ENCODE peak calls at places on chromosomes 6 and 20, in six cellular contexts. K is K562, G is SK-N-SH, H is HepG2, J is H1, Q is GM12878. O is an unnamed sample.
A peak's percentile ranks its signal among the peaks of the same experiment; 100 is the strongest.

GRCh38 chr6:39189915-39190544 is 39.2 kb downstream of the KCNK5 start:
- DNase-seq in K (peak; percentile 73), G (peak; percentile 69), H (peak; percentile 40), J (peak; percentile 27), Q (no peak), O (no peak)

GRCh38 chr6:135944120-135944519 is 92.6 kb downstream of the PDE7B start:
- DNase-seq in K (no peak), G (no peak), H (no peak), J (no peak), Q (no peak), O (no peak)

GRCh38 chr6:107832146-107833056 is 8.3 kb upstream of the SCML4 start:
- DNase-seq in K (no peak), G (no peak), H (no peak), J (no peak), Q (no peak), O (peak; percentile 75)

GRCh38 chr6:26205625-26206574 is 118.7 kb downstream of the HFE start:
- DNase-seq in K (peak; percentile 84), G (peak; percentile 25), H (peak; percentile 51), J (no peak), Q (no peak), O (peak; percentile 50)

GRCh38 chr6:2450546-2450945 is 205.1 kb upstream of the GMDS start:
- DNase-seq in K (peak; percentile 25), G (peak; percentile 68), H (no peak), J (no peak), Q (no peak), O (no peak)

GRCh38 chr20:62405108-62405980 is 1.7 kb downstream of the CABLES2 start:
- DNase-seq in K (peak; percentile 64), G (peak; percentile 87), H (peak; percentile 65), J (no peak), Q (no peak), O (peak; percentile 75)

GRCh38 chr20:56003966-56004365 is 1.4 kb downstream of the CBLN4 start:
- DNase-seq in K (no peak), G (peak; percentile 81), H (no peak), J (no peak), Q (no peak), O (no peak)

GRCh38 chr6:105321207-105321606 is 81.7 kb downstream of the PREP start:
- DNase-seq in K (no peak), G (no peak), H (no peak), J (no peak), Q (no peak), O (no peak)

GRCh38 chr6:127833336-127833735 is 67.5 kb downstream of the THEMIS start:
- DNase-seq in K (no peak), G (no peak), H (no peak), J (no peak), Q (no peak), O (no peak)

GRCh38 chr6:27290850-27291208 is 21.2 kb downstream of the POM121L2 start:
- DNase-seq in K (no peak), G (no peak), H (no peak), J (no peak), Q (no peak), O (no peak)

GRCh38 chr20:40019510-40019909 is 669.5 kb downstream of the MAFB start:
- DNase-seq in K (no peak), G (no peak), H (no peak), J (no peak), Q (no peak), O (no peak)

GRCh38 chr6:118080547-118080946 is 173.5 kb downstream of the SLC35F1 start:
- DNase-seq in K (no peak), G (peak; percentile 1), H (no peak), J (no peak), Q (no peak), O (no peak)

GRCh38 chr6:82246370-82246769 is 1.2 kb downstream of the IBTK start:
- DNase-seq in K (peak; percentile 12), G (no peak), H (peak; percentile 7), J (no peak), Q (no peak), O (no peak)

DNA sequence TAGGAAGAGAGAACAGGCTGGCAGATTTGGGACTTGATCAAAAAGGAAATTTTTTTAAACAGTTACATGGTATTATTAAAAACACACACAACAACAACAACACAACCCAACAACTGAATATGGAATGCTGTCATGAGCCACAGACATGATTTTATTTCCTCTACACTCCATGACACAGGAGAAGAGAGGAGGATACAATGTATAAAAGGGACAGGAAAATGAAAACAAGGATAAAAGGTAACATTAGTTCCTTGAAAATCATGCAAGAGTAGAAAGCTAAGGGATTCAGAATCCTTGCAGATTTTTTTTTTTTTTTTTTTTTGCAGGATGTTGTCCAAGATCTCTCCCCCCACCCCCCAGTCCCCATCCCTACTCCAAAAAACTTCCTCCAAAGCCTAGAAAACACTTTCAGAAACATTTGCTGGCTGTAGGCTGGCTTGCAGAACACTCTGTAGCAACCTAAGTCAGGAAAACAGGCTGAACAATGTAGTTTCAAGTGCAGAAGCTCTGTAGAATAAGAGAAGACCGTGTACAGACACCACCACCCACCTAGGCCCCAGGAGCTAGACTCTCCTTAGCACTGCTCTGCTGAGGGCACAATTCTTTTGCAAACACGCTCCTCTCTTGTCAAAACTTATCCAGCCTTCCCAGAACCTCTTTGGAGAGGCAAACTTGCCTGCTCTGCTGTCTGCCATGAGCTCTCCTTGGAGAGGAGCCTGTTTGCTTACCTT is 845 bp downstream of the ZMYND8 start:
- DNase-seq in K (no peak), G (no peak), H (no peak), J (no peak), Q (no peak), O (no peak)
- TF ChIP-seq POLR2AphosphoS5 in K (peak; percentile 25), G (no peak), H (no peak), J (no peak), Q (no peak), O (no peak)

GRCh38 chr6:131807644-131808459 is at the start of gene ENPP1:
- DNase-seq in K (peak; percentile 63), G (peak; percentile 73), H (peak; percentile 71), J (no peak), Q (no peak), O (no peak)
- TF ChIP-seq CTCF in K (peak; percentile 13), G (no peak), H (peak; percentile 83), J (peak; percentile 43), Q (no peak), O (no peak)

GRCh38 chr6:148747145-148747492 is 289 bp downstream of the UST start:
- DNase-seq in K (no peak), G (peak; percentile 34), H (no peak), J (no peak), Q (no peak), O (no peak)
- TF ChIP-seq GABPA in K (no peak), G (no peak), H (no peak), J (no peak), Q (no peak), O (no peak)

DNA sequence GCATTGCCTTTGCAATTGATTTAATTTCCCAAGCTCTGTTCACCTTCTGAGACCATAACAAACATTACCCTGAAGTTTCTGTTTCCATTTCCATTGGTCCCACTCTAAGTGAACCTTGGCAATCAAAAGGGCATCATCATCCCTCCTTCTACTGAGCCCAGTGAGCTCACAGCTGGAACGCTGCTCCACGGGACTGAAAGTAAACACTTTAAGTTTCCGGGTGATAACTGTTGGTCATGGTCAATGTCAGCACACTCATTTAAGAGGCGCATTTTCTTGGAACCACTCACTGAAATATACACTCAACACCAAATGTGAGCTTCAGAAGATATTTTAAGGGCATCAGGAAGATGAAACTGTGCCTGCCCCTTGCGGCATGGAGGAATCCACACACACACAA is 37.1 kb upstream of the RPS6KA2 start:
- DNase-seq in K (no peak), G (no peak), H (no peak), J (no peak), Q (no peak), O (no peak)
- TF ChIP-seq POLR2AphosphoS5 in K (no peak), G (no peak), H (no peak), J (no peak), Q (no peak), O (no peak)

GRCh38 chr20:1127840-1128239 is 9.4 kb downstream of the PSMF1 start:
- DNase-seq in K (no peak), G (no peak), H (no peak), J (no peak), Q (no peak), O (no peak)
- TF ChIP-seq CTCF in K (no peak), G (no peak), H (no peak), J (no peak), Q (no peak), O (no peak)

GRCh38 chr6:46526607-46527006 is 35.4 kb upstream of the RCAN2 start:
- DNase-seq in K (no peak), G (no peak), H (no peak), J (no peak), Q (no peak), O (no peak)
- TF ChIP-seq GABPA in K (no peak), G (no peak), H (no peak), J (no peak), Q (no peak), O (no peak)

DNA sequence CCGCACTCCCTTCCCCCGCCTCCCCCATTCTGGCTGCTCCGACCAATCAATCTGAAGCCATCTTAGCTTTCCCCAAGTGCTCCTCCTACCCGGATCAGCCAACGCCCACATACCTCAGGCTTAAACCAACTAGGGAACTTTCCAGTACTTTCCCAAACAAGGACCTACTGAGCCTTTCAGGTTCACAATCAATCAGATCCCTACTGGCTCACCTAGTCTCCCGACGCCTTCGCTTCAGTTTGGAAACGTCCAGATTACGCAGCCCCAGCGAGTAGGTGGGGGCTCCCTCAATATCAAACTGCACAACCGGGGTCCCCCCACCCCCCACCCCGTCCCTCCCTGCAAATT is 432 bp downstream of the HSPA1L start:
- DNase-seq in K (peak; percentile 100), G (no peak), H (peak; percentile 96), J (peak; percentile 89), Q (peak; percentile 67), O (no peak)
- TF ChIP-seq POLR2AphosphoS5 in K (peak; percentile 72), G (peak; percentile 66), H (peak; percentile 58), J (peak; percentile 64), Q (no peak), O (no peak)

GRCh38 chr6:159311618-159312017 is 142.4 kb downstream of the FNDC1 start:
- DNase-seq in K (no peak), G (no peak), H (no peak), J (no peak), Q (no peak), O (no peak)
- TF ChIP-seq CTCF in K (no peak), G (peak; percentile 9), H (no peak), J (no peak), Q (peak; percentile 7), O (no peak)

O was measured in HL-60.